ENCODE peak calls at places on chromosome 22, in five cellular contexts. Q is HTR-8/SVneo; C is endodermal cell; X is CD8-positive, alpha-beta memory T cell; W is CD8-positive, alpha-beta T cell. V is an unnamed sample.

GRCh38 chr22:38758276-38758945 is 2.6 kb upstream of the SUN2 start:
- DNase-seq in C (no peak), X (peak), W (peak), Q (no peak), V (no peak)

GRCh38 chr22:44595841-44596341 is 97.9 kb upstream of the RTL6 start:
- DNase-seq in W (no peak), C (no peak), Q (no peak), X (peak), V (no peak)

GRCh38 chr22:29716814-29717213 is 3.0 kb upstream of the CABP7 start:
- DNase-seq in W (no peak), Q (peak), C (peak), X (no peak), V (peak)

GRCh38 chr22:17890245-17890671 is 116.0 kb upstream of the BID start:
- DNase-seq in W (no peak), X (no peak), C (no peak), Q (no peak), V (no peak)

GRCh38 chr22:17264321-17265052 is 45.3 kb upstream of the ADA2 start:
- DNase-seq in W (no peak), C (peak), X (no peak), Q (peak), V (peak)

GRCh38 chr22:44538071-44538470 is 40.0 kb upstream of the RTL6 start:
- DNase-seq in C (no peak), X (no peak), W (no peak), Q (no peak), V (no peak)

GRCh38 chr22:21051836-21052400 is 6.2 kb downstream of the LRRC74B start:
- DNase-seq in W (no peak), Q (no peak), X (no peak), C (no peak), V (peak)

GRCh38 chr22:41772645-41773044 is 27.8 kb upstream of the CCDC134 start:
- DNase-seq in Q (no peak), W (no peak), C (no peak), X (no peak), V (no peak)

GRCh38 chr22:49475253-49475652 is 352.4 kb downstream of the BRD1 start:
- DNase-seq in Q (no peak), C (no peak), X (no peak), W (no peak), V (no peak)

GRCh38 chr22:23984430-23984829 is 4.5 kb downstream of the GSTT2 start:
- DNase-seq in C (no peak), X (no peak), W (peak), Q (no peak), V (peak)

GRCh38 chr22:24107668-24108067 is 73.6 kb upstream of the SUSD2 start:
- DNase-seq in Q (no peak), X (no peak), C (no peak), W (no peak), V (no peak)

GRCh38 chr22:28931844-28932561 is 48.6 kb downstream of the ZNRF3 start:
- DNase-seq in C (no peak), Q (no peak), W (no peak), X (no peak), V (no peak)

GRCh38 chr22:26894766-26895485 is 237.5 kb downstream of the MIAT start:
- DNase-seq in Q (peak), C (no peak), X (no peak), W (no peak), V (no peak)

GRCh38 chr22:35966314-35967045 is 62.1 kb downstream of the RBFOX2 start:
- DNase-seq in W (no peak), Q (no peak), X (no peak), C (no peak), V (no peak)

GRCh38 chr22:36383110-36383581 is 4.6 kb downstream of the MYH9 start:
- DNase-seq in X (peak), C (no peak), W (no peak), Q (no peak), V (no peak)

GRCh38 chr22:17260950-17261349 is 41.7 kb upstream of the ADA2 start:
- DNase-seq in Q (no peak), C (peak), W (no peak), X (no peak), V (peak)

GRCh38 chr22:48089601-48090331 is 1327.3 kb downstream of the TBC1D22A start:
- DNase-seq in X (no peak), C (peak), Q (peak), W (no peak), V (no peak)

GRCh38 chr22:27613099-27614089 is 188.2 kb downstream of the MN1 start:
- DNase-seq in C (no peak), W (no peak), Q (no peak), X (no peak), V (no peak)

GRCh38 chr22:23700706-23701105 is 9.9 kb downstream of the RGL4 start:
- DNase-seq in C (no peak), X (no peak), W (no peak), Q (no peak), V (no peak)

GRCh38 chr22:35219012-35219411 is 38.3 kb upstream of the HMGXB4 start:
- DNase-seq in C (peak), X (no peak), W (no peak), Q (peak), V (no peak)

GRCh38 chr22:25661067-25661466 is 80.9 kb upstream of the MYO18B start:
- DNase-seq in Q (no peak), C (no peak), W (no peak), X (no peak), V (no peak)

GRCh38 chr22:17945851-17946690 is 78.3 kb downstream of the MICAL3 start:
- DNase-seq in W (no peak), X (no peak), C (no peak), Q (no peak), V (no peak)

GRCh38 chr22:36445158-36445668 is 36.2 kb downstream of the TXN2 start:
- DNase-seq in Q (no peak), C (peak), X (no peak), W (no peak), V (peak)

GRCh38 chr22:27637604-27638003 is 164.0 kb downstream of the MN1 start:
- DNase-seq in X (no peak), W (no peak), Q (no peak), C (no peak), V (no peak)